ENCODE peak calls at places on chromosomes 3 and 15, in six cellular contexts. One of them, this sample, is unnamed.

GRCh38 chr3:190318666-190319065 is 3.6 kb downstream of the CLDN1 start:
- DNase-seq in BE2C: no peak
- DNase-seq in OCI-LY7: no peak
- DNase-seq in choroid plexus epithelial cell: no peak
- DNase-seq in BJ: no peak
- DNase-seq in adipocyte: no peak
- DNase-seq in this sample: no peak

GRCh38 chr3:124410471-124410870 is 319.8 kb upstream of the UMPS start:
- DNase-seq in choroid plexus epithelial cell: peak
- DNase-seq in BJ: no peak
- DNase-seq in OCI-LY7: no peak
- DNase-seq in BE2C: no peak
- DNase-seq in adipocyte: no peak
- DNase-seq in this sample: no peak

GRCh38 chr3:181327349-181327748 is 337.8 kb upstream of the DNAJC19 start:
- DNase-seq in choroid plexus epithelial cell: no peak
- DNase-seq in OCI-LY7: no peak
- DNase-seq in BE2C: no peak
- DNase-seq in BJ: no peak
- DNase-seq in adipocyte: no peak
- DNase-seq in this sample: no peak

GRCh38 chr15:40308844-40309189 is 1.1 kb upstream of the PLCB2 start:
- DNase-seq in OCI-LY7: no peak
- DNase-seq in adipocyte: no peak
- DNase-seq in choroid plexus epithelial cell: no peak
- DNase-seq in BE2C: no peak
- DNase-seq in BJ: no peak
- DNase-seq in this sample: no peak

GRCh38 chr3:133956333-133956732 is 60.7 kb upstream of the RAB6B start:
- DNase-seq in adipocyte: no peak
- DNase-seq in BE2C: peak
- DNase-seq in OCI-LY7: no peak
- DNase-seq in choroid plexus epithelial cell: no peak
- DNase-seq in BJ: no peak
- DNase-seq in this sample: no peak

GRCh38 chr15:90105521-90105920 is 3.3 kb upstream of the IDH2 start:
- DNase-seq in adipocyte: no peak
- DNase-seq in OCI-LY7: no peak
- DNase-seq in choroid plexus epithelial cell: no peak
- DNase-seq in BE2C: no peak
- DNase-seq in BJ: no peak
- DNase-seq in this sample: no peak

GRCh38 chr15:58410353-58410752 is 21.4 kb upstream of the LIPC start:
- DNase-seq in OCI-LY7: peak
- DNase-seq in choroid plexus epithelial cell: peak
- DNase-seq in BJ: no peak
- DNase-seq in BE2C: no peak
- DNase-seq in adipocyte: peak
- DNase-seq in this sample: peak

GRCh38 chr15:101637549-101638318 is 14.4 kb downstream of the TM2D3 start:
- DNase-seq in choroid plexus epithelial cell: peak
- DNase-seq in BJ: no peak
- DNase-seq in OCI-LY7: no peak
- DNase-seq in adipocyte: no peak
- DNase-seq in BE2C: no peak
- DNase-seq in this sample: no peak

GRCh38 chr3:154552338-154552737 is 122.3 kb upstream of the GPR149 start:
- DNase-seq in adipocyte: no peak
- DNase-seq in OCI-LY7: peak
- DNase-seq in BE2C: no peak
- DNase-seq in BJ: no peak
- DNase-seq in choroid plexus epithelial cell: no peak
- DNase-seq in this sample: peak

GRCh38 chr15:35038655-35039534 is 46.2 kb downstream of the NANOGP8 start:
- DNase-seq in choroid plexus epithelial cell: peak
- DNase-seq in adipocyte: peak
- DNase-seq in BJ: peak
- DNase-seq in OCI-LY7: no peak
- DNase-seq in BE2C: no peak
- DNase-seq in this sample: no peak

GRCh38 chr15:42920281-42921048 is at the start of gene TTBK2:
- DNase-seq in adipocyte: peak
- DNase-seq in OCI-LY7: peak
- DNase-seq in BE2C: peak
- DNase-seq in BJ: peak
- DNase-seq in choroid plexus epithelial cell: peak
- DNase-seq in this sample: peak

GRCh38 chr15:42918047-42918446 is 2.5 kb downstream of the TTBK2 start:
- DNase-seq in choroid plexus epithelial cell: no peak
- DNase-seq in OCI-LY7: peak
- DNase-seq in BE2C: no peak
- DNase-seq in adipocyte: no peak
- DNase-seq in BJ: no peak
- DNase-seq in this sample: no peak

GRCh38 chr15:42921049-42921731 is 612 bp upstream of the TTBK2 start:
- DNase-seq in adipocyte: peak
- DNase-seq in BJ: no peak
- DNase-seq in choroid plexus epithelial cell: peak
- DNase-seq in OCI-LY7: peak
- DNase-seq in BE2C: no peak
- DNase-seq in this sample: peak

GRCh38 chr15:42919794-42920280 is 741 bp downstream of the TTBK2 start:
- DNase-seq in adipocyte: peak
- DNase-seq in BJ: no peak
- DNase-seq in OCI-LY7: peak
- DNase-seq in choroid plexus epithelial cell: peak
- DNase-seq in BE2C: peak
- DNase-seq in this sample: no peak

GRCh38 chr15:42919308-42919707 is 1.3 kb downstream of the TTBK2 start:
- DNase-seq in BJ: no peak
- DNase-seq in BE2C: no peak
- DNase-seq in choroid plexus epithelial cell: peak
- DNase-seq in adipocyte: peak
- DNase-seq in OCI-LY7: no peak
- DNase-seq in this sample: no peak
- H3K4me3 ChIP-seq in BJ: peak
- H3K4me3 ChIP-seq in BE2C: peak
- H3K4me3 ChIP-seq in choroid plexus epithelial cell: peak
- H3K4me3 ChIP-seq in adipocyte: peak
- H3K4me3 ChIP-seq in OCI-LY7: peak
- H3K4me3 ChIP-seq in this sample: peak

GRCh38 chr3:25355034-25355898 is 72.8 kb upstream of the RARB start:
- DNase-seq in adipocyte: peak
- DNase-seq in BE2C: no peak
- DNase-seq in choroid plexus epithelial cell: peak
- DNase-seq in BJ: no peak
- DNase-seq in OCI-LY7: no peak
- DNase-seq in this sample: no peak
- H3K4me3 ChIP-seq in adipocyte: no peak
- H3K4me3 ChIP-seq in BE2C: no peak
- H3K4me3 ChIP-seq in choroid plexus epithelial cell: peak
- H3K4me3 ChIP-seq in BJ: no peak
- H3K4me3 ChIP-seq in OCI-LY7: no peak
- H3K4me3 ChIP-seq in this sample: no peak

DNA sequence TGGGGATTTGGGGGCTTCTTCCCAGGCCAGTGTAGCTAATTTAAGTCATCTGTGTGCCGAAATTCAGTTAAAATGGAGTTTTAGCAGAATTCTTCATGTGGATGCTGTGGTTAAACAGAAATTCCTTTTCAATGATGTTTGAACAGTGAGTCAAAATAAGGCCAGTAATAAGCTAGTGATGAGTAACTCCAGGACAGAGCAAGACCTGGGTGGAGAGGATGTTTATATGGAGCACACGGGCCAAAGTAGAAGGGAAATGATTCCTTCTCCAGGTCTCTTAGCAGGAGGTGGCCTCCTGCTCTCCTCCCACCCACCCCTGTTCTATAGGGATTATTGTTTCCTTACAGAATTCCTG is 31.9 kb upstream of the UACA start:
- DNase-seq in BJ: peak
- DNase-seq in BE2C: no peak
- DNase-seq in OCI-LY7: no peak
- DNase-seq in adipocyte: peak
- DNase-seq in choroid plexus epithelial cell: peak
- DNase-seq in this sample: no peak
- H3K4me3 ChIP-seq in BJ: no peak
- H3K4me3 ChIP-seq in BE2C: no peak
- H3K4me3 ChIP-seq in OCI-LY7: no peak
- H3K4me3 ChIP-seq in adipocyte: peak
- H3K4me3 ChIP-seq in choroid plexus epithelial cell: peak
- H3K4me3 ChIP-seq in this sample: no peak

GRCh38 chr3:9216736-9217135 is 32.7 kb downstream of the SRGAP3 start:
- DNase-seq in OCI-LY7: no peak
- DNase-seq in adipocyte: no peak
- DNase-seq in BE2C: no peak
- DNase-seq in BJ: no peak
- DNase-seq in choroid plexus epithelial cell: no peak
- DNase-seq in this sample: no peak

GRCh38 chr3:9214185-9214584 is 35.3 kb downstream of the SRGAP3 start:
- DNase-seq in adipocyte: no peak
- DNase-seq in OCI-LY7: no peak
- DNase-seq in BE2C: no peak
- DNase-seq in BJ: no peak
- DNase-seq in choroid plexus epithelial cell: no peak
- DNase-seq in this sample: no peak

GRCh38 chr3:9214599-9214998 is 34.8 kb downstream of the SRGAP3 start:
- DNase-seq in adipocyte: peak
- DNase-seq in choroid plexus epithelial cell: peak
- DNase-seq in OCI-LY7: no peak
- DNase-seq in BJ: no peak
- DNase-seq in BE2C: no peak
- DNase-seq in this sample: no peak

GRCh38 chr3:9218514-9218846 is 31.0 kb downstream of the SRGAP3 start:
- DNase-seq in choroid plexus epithelial cell: no peak
- DNase-seq in BJ: no peak
- DNase-seq in BE2C: no peak
- DNase-seq in OCI-LY7: no peak
- DNase-seq in adipocyte: no peak
- DNase-seq in this sample: no peak

DNA sequence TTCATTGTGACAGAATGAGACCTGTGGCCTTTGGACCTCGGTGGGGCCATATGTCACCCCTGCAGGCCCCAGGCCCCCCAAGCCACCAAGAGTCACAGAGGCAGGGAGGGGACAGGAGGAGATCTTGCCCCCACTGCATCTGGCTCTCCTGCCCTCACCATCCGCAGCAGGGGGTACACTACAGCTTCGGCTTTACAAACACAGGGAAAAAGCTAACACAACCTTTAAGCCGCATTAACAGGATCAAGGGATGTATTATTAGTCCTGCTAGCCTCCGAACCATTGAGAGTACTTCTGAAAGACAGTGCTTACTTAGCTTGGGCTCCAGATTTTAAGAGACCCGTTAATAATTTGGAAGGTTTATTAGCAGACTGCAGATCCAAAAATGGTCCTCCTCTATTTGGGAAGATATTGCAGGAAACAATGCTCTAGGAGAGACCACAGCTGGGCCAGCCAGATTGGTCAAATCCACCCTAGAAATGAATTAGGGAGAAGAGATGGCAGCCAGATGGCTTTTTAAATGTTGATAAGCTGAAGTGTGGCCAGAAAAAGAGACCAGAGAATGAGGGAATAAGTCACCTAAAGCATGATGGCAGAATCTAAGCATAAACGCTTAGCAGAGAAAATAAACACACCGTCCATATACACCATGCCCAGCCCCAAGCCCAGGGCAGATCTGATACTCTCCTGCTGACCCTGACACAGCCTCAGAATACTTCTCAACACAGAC is 31.5 kb downstream of the SRGAP3 start:
- DNase-seq in BJ: no peak
- DNase-seq in choroid plexus epithelial cell: no peak
- DNase-seq in adipocyte: no peak
- DNase-seq in OCI-LY7: no peak
- DNase-seq in BE2C: peak
- DNase-seq in this sample: no peak
- H3K4me3 ChIP-seq in BJ: no peak
- H3K4me3 ChIP-seq in choroid plexus epithelial cell: no peak
- H3K4me3 ChIP-seq in adipocyte: no peak
- H3K4me3 ChIP-seq in OCI-LY7: no peak
- H3K4me3 ChIP-seq in BE2C: no peak
- H3K4me3 ChIP-seq in this sample: no peak

GRCh38 chr15:72994778-72995177 is 57.5 kb upstream of the NEO1 start:
- DNase-seq in BJ: no peak
- DNase-seq in BE2C: no peak
- DNase-seq in choroid plexus epithelial cell: no peak
- DNase-seq in OCI-LY7: no peak
- DNase-seq in adipocyte: no peak
- DNase-seq in this sample: no peak
- H3K4me3 ChIP-seq in BJ: no peak
- H3K4me3 ChIP-seq in BE2C: no peak
- H3K4me3 ChIP-seq in choroid plexus epithelial cell: no peak
- H3K4me3 ChIP-seq in OCI-LY7: no peak
- H3K4me3 ChIP-seq in adipocyte: no peak
- H3K4me3 ChIP-seq in this sample: no peak